ENCODE peak calls at places on chromosome 20, in six cellular contexts. L is DND-41, Q is K562, V is mesendoderm, M is PC-9, Y is aorta. J is an unnamed sample.

GRCh38 chr20:8867346-8867745 is 201.5 kb upstream of the PLCB4 start:
- DNase-seq in L (no peak), Q (no peak), V (no peak), M (no peak), Y (no peak), J (no peak)

GRCh38 chr20:35088231-35088794 is 4.3 kb downstream of the TRPC4AP start:
- DNase-seq in L (no peak), Q (no peak), V (no peak), M (no peak), Y (no peak), J (no peak)

GRCh38 chr20:37839432-37839827 is 63.5 kb upstream of the VSTM2L start:
- DNase-seq in L (no peak), Q (no peak), V (no peak), M (no peak), Y (no peak), J (no peak)

GRCh38 chr20:39878321-39878720 is 810.7 kb downstream of the MAFB start:
- DNase-seq in L (no peak), Q (no peak), V (no peak), M (no peak), Y (no peak), J (no peak)

GRCh38 chr20:51402201-51402600 is 140.3 kb downstream of the NFATC2 start:
- DNase-seq in L (no peak), Q (no peak), V (no peak), M (peak), Y (no peak), J (no peak)

GRCh38 chr20:63106108-63106764 is 99.5 kb upstream of the BHLHE23 start:
- DNase-seq in L (no peak), Q (no peak), V (no peak), M (no peak), Y (peak), J (peak)

GRCh38 chr20:49594143-49594928 is 26.4 kb upstream of the PTGIS start:
- DNase-seq in L (peak), Q (no peak), V (no peak), M (peak), Y (no peak), J (peak)

GRCh38 chr20:12535316-12535715 is 473.5 kb upstream of the SPTLC3 start:
- DNase-seq in L (no peak), Q (no peak), V (peak), M (no peak), Y (no peak), J (no peak)

GRCh38 chr20:60837386-60837785 is 414.7 kb upstream of the CDH4 start:
- DNase-seq in L (no peak), Q (no peak), V (no peak), M (no peak), Y (no peak), J (no peak)

GRCh38 chr20:61308171-61308795 is 56.2 kb downstream of the CDH4 start:
- DNase-seq in L (no peak), Q (no peak), V (no peak), M (no peak), Y (no peak), J (no peak)

GRCh38 chr20:3751284-3751663 is 16.3 kb downstream of the ADISSP start:
- DNase-seq in L (no peak), Q (no peak), V (no peak), M (no peak), Y (no peak), J (no peak)

GRCh38 chr20:64044484-64045247 is 4.8 kb downstream of the SOX18 start:
- DNase-seq in L (no peak), Q (no peak), V (no peak), M (peak), Y (no peak), J (no peak)

GRCh38 chr20:31691646-31692275 is 30.9 kb downstream of the BCL2L1 start:
- DNase-seq in L (no peak), Q (no peak), V (peak), M (no peak), Y (no peak), J (no peak)

GRCh38 chr20:31694842-31695593 is 27.6 kb downstream of the BCL2L1 start:
- DNase-seq in L (no peak), Q (no peak), V (no peak), M (no peak), Y (no peak), J (no peak)

GRCh38 chr20:31693402-31693801 is 29.3 kb downstream of the BCL2L1 start:
- DNase-seq in L (no peak), Q (no peak), V (no peak), M (no peak), Y (no peak), J (no peak)

GRCh38 chr20:31695849-31696804 is 26.5 kb downstream of the BCL2L1 start:
- DNase-seq in L (no peak), Q (no peak), V (no peak), M (peak), Y (peak), J (no peak)

GRCh38 chr20:31693987-31694661 is 28.5 kb downstream of the BCL2L1 start:
- DNase-seq in L (peak), Q (peak), V (peak), M (no peak), Y (no peak), J (no peak)
- H3K27ac ChIP-seq in L (peak), Q (peak), V (peak), M (peak), Y (peak), J (peak)

DNA sequence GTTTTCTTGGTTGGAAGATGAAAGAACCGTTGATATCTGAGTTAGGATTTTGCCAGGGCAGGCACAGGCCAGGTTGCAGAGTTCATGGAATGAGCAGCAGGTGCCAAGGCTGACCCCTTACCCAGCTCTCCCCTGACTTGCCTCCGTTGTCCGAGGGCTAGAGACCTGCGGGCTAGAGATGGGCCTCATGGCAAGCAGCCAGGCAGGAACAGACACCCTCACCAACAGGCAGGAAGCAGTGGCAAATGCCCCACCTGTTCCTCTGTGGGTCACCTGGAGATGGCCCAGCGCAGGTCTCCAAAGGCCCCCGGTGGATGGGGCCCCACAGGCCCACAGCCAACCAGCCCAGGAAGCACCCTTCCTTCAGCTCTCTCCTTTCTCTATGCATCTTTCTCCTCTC is 186.7 kb upstream of the PMEPA1 start:
- DNase-seq in L (no peak), Q (no peak), V (no peak), M (no peak), Y (no peak), J (no peak)
- H3K27ac ChIP-seq in L (no peak), Q (no peak), V (no peak), M (no peak), Y (no peak), J (no peak)

GRCh38 chr20:31833931-31834521 is 11.4 kb downstream of the FOXS1 start:
- DNase-seq in L (no peak), Q (no peak), V (no peak), M (no peak), Y (no peak), J (no peak)
- H3K27ac ChIP-seq in L (no peak), Q (no peak), V (no peak), M (no peak), Y (no peak), J (peak)

DNA sequence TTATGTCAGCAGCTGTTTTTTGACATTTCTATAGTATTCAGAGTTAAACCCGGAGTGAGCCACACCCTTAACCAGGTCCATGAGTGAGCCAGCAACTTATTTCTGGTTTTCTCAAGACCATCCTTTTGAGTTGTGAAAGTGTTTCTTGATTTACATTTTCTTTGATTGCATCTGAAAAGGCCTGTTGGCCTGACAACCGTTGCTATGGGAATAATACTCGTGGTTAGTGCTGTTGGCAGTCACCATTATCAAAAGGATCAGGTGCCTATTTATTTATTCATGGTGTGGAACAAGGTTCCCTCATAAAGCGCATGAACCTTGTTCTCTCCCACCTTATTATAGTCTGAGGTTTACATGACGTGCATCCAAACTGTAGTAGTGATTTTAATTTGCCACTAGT is 91.2 kb downstream of the DTD1 start:
- DNase-seq in L (no peak), Q (no peak), V (peak), M (no peak), Y (no peak), J (no peak)
- H3K27ac ChIP-seq in L (no peak), Q (no peak), V (no peak), M (no peak), Y (no peak), J (no peak)

GRCh38 chr20:17569616-17570346 is at the start of gene DSTN:
- DNase-seq in L (peak), Q (peak), V (peak), M (peak), Y (peak), J (peak)

GRCh38 chr20:17573493-17573892 is 3.6 kb downstream of the DSTN start:
- DNase-seq in L (no peak), Q (no peak), V (no peak), M (no peak), Y (no peak), J (no peak)

GRCh38 chr20:17570347-17571152 is 675 bp downstream of the DSTN start:
- DNase-seq in L (peak), Q (peak), V (peak), M (peak), Y (peak), J (peak)

GRCh38 chr20:17571153-17571527 is 1.3 kb downstream of the DSTN start:
- DNase-seq in L (no peak), Q (no peak), V (no peak), M (no peak), Y (no peak), J (no peak)

DNA sequence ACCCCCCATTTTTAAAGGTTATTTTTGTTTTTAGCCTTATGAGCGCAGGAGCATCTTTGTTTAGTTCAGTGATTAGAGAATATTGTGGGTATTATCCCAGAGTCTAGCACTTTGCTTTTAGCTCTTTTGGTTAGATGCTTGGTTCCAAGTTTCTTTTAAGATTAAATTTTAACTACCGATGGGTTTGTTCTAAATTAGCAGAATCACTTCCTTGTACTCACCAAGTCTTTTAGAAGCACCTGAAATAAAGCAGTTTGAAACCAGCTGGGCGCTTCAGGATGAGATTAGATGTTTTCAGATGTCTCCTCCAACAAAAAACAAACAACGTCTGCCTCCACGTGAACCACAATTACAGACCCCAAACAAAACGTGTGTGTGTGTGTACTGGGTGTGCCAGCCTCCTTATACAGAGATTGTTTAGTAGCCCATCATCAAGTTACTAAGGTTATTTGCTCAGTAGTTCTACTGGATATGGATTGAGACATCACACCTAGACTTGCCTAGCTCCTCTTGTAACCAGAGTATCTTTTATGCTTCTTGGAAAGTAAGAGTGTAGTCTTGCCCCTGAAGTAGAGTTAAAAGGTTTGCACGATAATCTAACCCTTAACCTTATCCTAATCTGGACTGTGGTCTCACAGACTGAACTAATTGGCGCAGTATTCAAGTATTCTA is 2.2 kb downstream of the DSTN start:
- DNase-seq in L (no peak), Q (no peak), V (no peak), M (peak), Y (no peak), J (no peak)
- H3K27ac ChIP-seq in L (no peak), Q (no peak), V (no peak), M (peak), Y (peak), J (peak)

J was measured in left ventricle myocardium inferior.